ENCODE peak calls at places on chromosomes 11 and 22, in eight cellular contexts. F is HCT116, B is A549, T is K562, V is endothelial cell of umbilical vein, G is H1, U is GM12878, K is HepG2. I is an unnamed sample.

GRCh38 chr22:22408731-22409696 is 99.5 kb downstream of the ZNF280B start:
- DNase-seq in F (peak), B (peak), T (peak), V (no peak), G (peak), U (no peak), K (peak), I (peak)

GRCh38 chr22:44102856-44103255 is 77.9 kb upstream of the PARVG start:
- DNase-seq in F (no peak), B (no peak), T (no peak), V (no peak), G (no peak), U (no peak), K (no peak), I (no peak)

GRCh38 chr11:94794287-94795168 is 26.4 kb downstream of the AMOTL1 start:
- DNase-seq in F (peak), B (no peak), T (peak), V (peak), G (no peak), U (no peak), K (no peak), I (peak)

GRCh38 chr11:75667831-75668507 is 869 bp downstream of the MAP6 start:
- DNase-seq in F (no peak), B (peak), T (no peak), V (peak), G (peak), U (no peak), K (no peak), I (peak)

GRCh38 chr11:17563248-17563647 is 16.2 kb downstream of the OTOG start:
- DNase-seq in F (no peak), B (no peak), T (no peak), V (no peak), G (no peak), U (no peak), K (no peak), I (peak)

GRCh38 chr11:29318134-29318845 is 698.5 kb downstream of the KCNA4 start:
- DNase-seq in F (no peak), B (no peak), T (no peak), V (no peak), G (no peak), U (no peak), K (no peak), I (no peak)

GRCh38 chr11:83011333-83012167 is 60.1 kb downstream of the RAB30 start:
- DNase-seq in F (no peak), B (no peak), T (no peak), V (peak), G (no peak), U (no peak), K (no peak), I (no peak)

GRCh38 chr11:6655020-6655789 is 404 bp downstream of the DCHS1 start:
- DNase-seq in F (no peak), B (no peak), T (no peak), V (peak), G (peak), U (no peak), K (no peak), I (no peak)

GRCh38 chr11:125525303-125525702 is 29.2 kb upstream of the FEZ1 start:
- DNase-seq in F (no peak), B (no peak), T (no peak), V (no peak), G (no peak), U (no peak), K (no peak), I (no peak)

GRCh38 chr11:125517116-125517804 is 21.2 kb upstream of the FEZ1 start:
- DNase-seq in F (no peak), B (no peak), T (peak), V (peak), G (peak), U (no peak), K (no peak), I (no peak)

GRCh38 chr11:125515102-125515439 is 19.0 kb upstream of the FEZ1 start:
- DNase-seq in F (no peak), B (no peak), T (no peak), V (no peak), G (no peak), U (no peak), K (no peak), I (no peak)

GRCh38 chr11:125516266-125516665 is 20.2 kb upstream of the FEZ1 start:
- DNase-seq in F (no peak), B (no peak), T (no peak), V (no peak), G (no peak), U (no peak), K (no peak), I (no peak)

DNA sequence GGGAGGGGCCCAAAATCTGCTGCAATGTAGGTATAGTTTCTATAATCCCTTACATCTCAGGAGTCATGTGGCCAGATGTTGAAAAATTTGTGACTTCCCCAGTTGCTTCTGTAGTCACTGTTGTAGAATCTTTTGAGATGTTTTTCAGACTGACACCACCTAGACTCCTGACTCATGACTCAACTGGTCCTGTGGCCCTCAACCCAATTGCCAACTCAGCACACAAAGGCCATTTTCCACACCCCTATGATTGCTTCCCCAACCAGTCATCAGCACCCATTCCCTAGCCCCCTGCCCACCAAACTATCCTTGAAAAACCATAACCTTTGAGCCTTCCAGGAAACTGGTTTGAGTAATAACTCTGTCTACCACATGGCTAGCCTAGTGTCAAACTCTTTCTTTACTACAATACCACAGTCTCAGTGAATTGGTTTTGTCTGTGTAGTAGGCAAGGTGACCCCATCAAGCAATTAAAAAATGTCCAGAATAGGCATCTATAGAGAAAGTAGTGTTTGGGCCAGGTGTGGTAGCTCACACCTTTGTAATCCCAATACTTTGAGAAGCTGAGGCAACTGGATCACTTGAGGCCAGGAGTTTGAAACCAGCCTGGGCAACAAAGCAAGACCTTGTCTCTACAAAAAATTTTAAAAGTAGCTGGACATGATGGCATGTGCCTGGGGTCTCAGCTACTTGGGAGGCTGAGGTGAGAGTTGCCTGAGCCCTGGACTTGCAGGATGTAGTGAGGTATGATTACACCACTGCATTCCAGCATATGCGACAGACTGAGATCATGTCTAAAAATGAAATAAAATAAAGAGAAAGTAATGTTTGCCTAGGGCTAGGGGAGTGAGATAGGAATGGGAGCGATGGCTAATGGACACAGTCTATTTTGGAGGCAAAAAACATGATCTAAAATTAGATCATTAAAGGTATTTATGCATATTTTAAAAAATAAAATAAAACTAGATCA is 24.1 kb upstream of the FEZ1 start:
- DNase-seq in F (no peak), B (no peak), T (no peak), V (no peak), G (no peak), U (no peak), K (no peak), I (no peak)
- H3K4me3 ChIP-seq in F (no peak), B (no peak), T (no peak), V (no peak), G (no peak), U (no peak), K (no peak), I (no peak)

DNA sequence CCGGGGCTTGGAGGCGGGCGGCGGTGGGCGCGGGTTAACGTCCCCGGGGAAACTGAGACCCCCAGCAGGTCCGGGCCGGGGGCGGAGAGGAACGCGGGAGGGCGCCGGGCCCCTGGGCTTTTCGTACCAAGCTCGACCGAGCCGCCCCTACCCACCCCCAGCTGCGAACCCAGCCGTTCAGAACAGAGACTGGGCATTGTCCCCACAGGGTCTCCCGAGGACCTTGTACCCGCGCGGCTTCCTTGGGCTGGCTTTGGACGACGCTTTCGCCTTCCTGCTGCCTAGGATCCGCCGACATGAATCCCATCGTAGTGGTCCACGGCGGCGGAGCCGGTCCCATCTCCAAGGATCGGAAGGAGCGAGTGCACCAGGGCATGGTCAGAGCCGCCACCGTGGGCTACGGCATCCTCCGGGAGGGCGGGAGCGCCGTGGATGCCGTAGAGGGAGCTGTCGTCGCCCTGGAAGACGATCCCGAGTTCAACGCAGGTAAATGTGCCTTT is 484 bp downstream of the ASRGL1 start:
- DNase-seq in F (no peak), B (peak), T (peak), V (peak), G (no peak), U (no peak), K (no peak), I (no peak)
- TF ChIP-seq MAX in F (no peak), B (no peak), T (no peak), V (no peak), G (no peak), U (no peak), K (no peak), I (no peak)

DNA sequence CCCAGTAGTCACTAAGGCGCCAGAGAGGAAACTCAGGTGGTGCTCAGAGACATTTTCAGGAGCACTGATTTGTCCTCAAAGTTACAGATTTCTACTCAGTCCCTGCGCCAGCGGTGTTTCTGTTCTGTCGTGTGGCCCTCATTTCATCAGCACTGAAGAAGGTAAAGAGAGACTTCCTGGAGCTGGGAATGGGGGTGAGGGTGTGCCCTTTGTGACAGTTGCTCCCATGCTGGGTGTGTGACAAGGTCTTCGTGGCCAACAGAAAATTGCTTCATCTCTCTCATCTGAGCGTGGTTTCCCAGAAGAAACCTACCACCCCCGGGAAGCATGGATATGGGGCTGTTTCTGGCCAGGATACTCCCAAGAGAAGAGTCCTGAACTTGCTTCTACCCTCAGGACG is 2.0 kb upstream of the PPARA start:
- DNase-seq in F (no peak), B (no peak), T (no peak), V (no peak), G (no peak), U (no peak), K (no peak), I (no peak)
- TF ChIP-seq POLR2A in F (no peak), B (no peak), T (no peak), V (no peak), G (no peak), U (no peak), K (no peak), I (no peak)

GRCh38 chr11:2701230-2701629 is 1.4 kb upstream of the KCNQ1OT1 start:
- DNase-seq in F (no peak), B (no peak), T (no peak), V (no peak), G (no peak), U (no peak), K (peak), I (no peak)
- H3K4me3 ChIP-seq in F (peak), B (no peak), T (no peak), V (no peak), G (no peak), U (no peak), K (peak), I (no peak)

GRCh38 chr11:70155386-70155785 is 47.7 kb upstream of the FADD start:
- DNase-seq in F (no peak), B (no peak), T (no peak), V (no peak), G (no peak), U (no peak), K (no peak), I (no peak)
- TF ChIP-seq MAX in F (no peak), B (no peak), T (no peak), V (no peak), G (no peak), U (no peak), K (no peak), I (no peak)

GRCh38 chr11:72102946-72103753 is at the start of gene LAMTOR1:
- DNase-seq in F (peak), B (peak), T (peak), V (peak), G (peak), U (peak), K (peak), I (peak)
- TF ChIP-seq POLR2A in F (no peak), B (peak), T (peak), V (peak), G (peak), U (peak), K (peak), I (peak)

GRCh38 chr11:34521265-34521664 is 7.7 kb upstream of the ELF5 start:
- DNase-seq in F (no peak), B (no peak), T (no peak), V (no peak), G (no peak), U (no peak), K (no peak), I (no peak)

GRCh38 chr11:34523053-34523452 is 9.5 kb upstream of the ELF5 start:
- DNase-seq in F (no peak), B (no peak), T (no peak), V (no peak), G (no peak), U (no peak), K (no peak), I (no peak)

GRCh38 chr11:34524696-34525095 is 11.1 kb upstream of the ELF5 start:
- DNase-seq in F (no peak), B (no peak), T (no peak), V (no peak), G (no peak), U (no peak), K (no peak), I (no peak)

GRCh38 chr11:34519595-34520235 is 6.1 kb upstream of the ELF5 start:
- DNase-seq in F (no peak), B (no peak), T (no peak), V (no peak), G (no peak), U (no peak), K (no peak), I (no peak)

DNA sequence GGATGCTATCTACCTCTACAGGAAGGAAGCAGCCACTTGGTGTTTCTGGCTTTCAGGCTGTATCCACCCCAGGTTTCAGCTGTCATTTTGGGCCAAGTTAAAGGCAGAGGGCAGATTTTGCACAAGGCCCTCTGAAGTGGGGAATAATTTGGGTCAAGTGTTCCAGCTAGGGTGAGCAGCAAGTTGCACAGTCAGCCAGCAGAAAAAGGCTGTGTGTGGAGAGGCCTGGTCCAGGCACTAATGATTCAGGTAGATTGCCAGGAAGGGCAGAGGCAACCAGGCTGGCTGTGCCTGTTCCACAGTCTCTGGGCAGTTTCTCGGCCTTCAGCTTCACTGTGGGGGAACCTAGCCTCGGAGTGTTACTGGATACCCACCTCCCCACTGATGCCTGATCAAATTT is 8.6 kb upstream of the ELF5 start:
- DNase-seq in F (no peak), B (no peak), T (no peak), V (no peak), G (no peak), U (no peak), K (no peak), I (no peak)
- H3K4me3 ChIP-seq in F (no peak), B (no peak), T (no peak), V (no peak), G (no peak), U (no peak), K (no peak), I (no peak)

GRCh38 chr11:126124284-126124683 is 61.6 kb upstream of the CDON start:
- DNase-seq in F (no peak), B (no peak), T (no peak), V (no peak), G (no peak), U (no peak), K (no peak), I (no peak)
- TF ChIP-seq MAX in F (no peak), B (no peak), T (no peak), V (no peak), G (no peak), U (no peak), K (no peak), I (no peak)

GRCh38 chr11:134750619-134751018 is 338.6 kb upstream of the B3GAT1 start:
- DNase-seq in F (no peak), B (no peak), T (no peak), V (no peak), G (no peak), U (no peak), K (no peak), I (no peak)
- TF ChIP-seq POLR2A in F (no peak), B (no peak), T (no peak), V (no peak), G (no peak), U (no peak), K (no peak), I (no peak)

DNA sequence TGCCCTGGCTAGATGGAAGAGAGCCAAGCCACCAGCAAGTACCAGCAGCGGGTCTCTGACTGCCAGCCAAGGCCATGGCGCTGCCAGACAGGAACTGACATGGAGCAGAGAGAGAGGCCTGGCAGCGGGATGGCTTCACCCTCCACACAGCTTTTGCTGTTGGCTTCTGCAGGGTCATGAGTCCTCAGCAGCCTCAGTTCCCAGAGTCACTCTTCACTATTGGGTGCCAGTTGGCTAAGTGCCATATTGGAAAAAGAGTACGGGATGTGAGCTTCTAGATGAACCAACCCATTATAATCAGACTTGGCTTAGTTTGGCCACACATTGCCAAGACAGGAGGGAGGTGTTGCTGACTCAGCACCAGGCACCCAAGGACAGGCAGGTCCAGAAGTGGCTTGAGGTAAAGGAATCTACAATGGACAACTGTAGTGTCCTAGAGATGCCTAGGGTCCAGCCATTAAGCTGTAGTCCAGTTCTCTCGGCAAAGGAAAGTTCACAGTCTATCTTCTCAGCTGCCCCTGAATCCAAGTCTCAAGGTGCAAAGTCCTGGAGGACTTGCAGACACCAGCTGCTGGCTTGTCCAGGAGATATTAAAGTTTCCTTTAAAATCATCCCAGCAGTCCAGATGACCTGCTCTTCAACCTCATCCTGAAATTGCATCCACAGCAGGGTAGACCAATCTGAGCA is 40.7 kb upstream of the POU2AF1 start:
- DNase-seq in F (no peak), B (no peak), T (no peak), V (no peak), G (no peak), U (no peak), K (no peak), I (no peak)
- H3K4me3 ChIP-seq in F (no peak), B (no peak), T (no peak), V (no peak), G (no peak), U (no peak), K (no peak), I (no peak)

I was measured in NB4.